ENCODE peak calls at places on chromosomes 16 and 17, in seven cellular contexts. B, R, M, N, T, G and W are unnamed samples.

GRCh38 chr17:66655861-66656260 is 179.1 kb upstream of the CACNG5 start:
- DNase-seq in B (peak; percentile 76), T (no peak), R (no peak), G (no peak), N (no peak), M (no peak), W (no peak)

GRCh38 chr16:3004781-3005284 is 7.9 kb upstream of the CLDN9 start:
- DNase-seq in R (no peak), M (no peak), T (peak; percentile 84), N (peak; percentile 82), B (no peak), G (no peak), W (peak; percentile 64)

GRCh38 chr16:57264950-57265371 is 19.5 kb downstream of the PLLP start:
- DNase-seq in B (peak; percentile 60), G (no peak), M (no peak), N (peak; percentile 80), T (peak; percentile 96), R (no peak), W (peak; percentile 86)

GRCh38 chr17:20156196-20157077 is 147.3 kb downstream of the SPECC1 start:
- DNase-seq in N (peak; percentile 47), T (peak; percentile 59), M (peak; percentile 20), B (peak; percentile 80), R (no peak), G (peak; percentile 50), W (peak; percentile 59)

GRCh38 chr16:21301168-21301894 is 23.2 kb upstream of the CRYM start:
- DNase-seq in G (peak; percentile 59), M (peak; percentile 65), B (peak; percentile 87), T (peak; percentile 82), N (peak; percentile 93), R (peak; percentile 58), W (peak; percentile 73)

GRCh38 chr16:68685685-68686478 is 40.8 kb downstream of the CDH3 start:
- DNase-seq in T (no peak), N (no peak), M (no peak), B (no peak), R (no peak), G (no peak), W (no peak)

GRCh38 chr16:19809121-19809635 is 75.5 kb downstream of the GPRC5B start:
- DNase-seq in N (no peak), G (no peak), T (peak; percentile 69), B (no peak), R (no peak), M (no peak), W (no peak)

GRCh38 chr17:49239963-49240362 is 9.4 kb upstream of the PHOSPHO1 start:
- DNase-seq in G (no peak), R (no peak), N (no peak), M (no peak), B (no peak), T (no peak), W (no peak)

GRCh38 chr16:30143347-30143702 is 20.3 kb upstream of the MAPK3 start:
- DNase-seq in N (no peak), T (no peak), M (no peak), R (no peak), G (no peak), B (no peak), W (no peak)

GRCh38 chr17:19237389-19238166 is 412 bp downstream of the EPN2 start:
- DNase-seq in G (peak; percentile 23), R (no peak), B (no peak), N (peak; percentile 47), M (peak; percentile 57), T (peak; percentile 36), W (peak; percentile 33)

GRCh38 chr16:69799601-69800000 is 37.5 kb downstream of the WWP2 start:
- DNase-seq in R (no peak), B (no peak), N (no peak), T (no peak), M (no peak), G (no peak), W (no peak)

DNA sequence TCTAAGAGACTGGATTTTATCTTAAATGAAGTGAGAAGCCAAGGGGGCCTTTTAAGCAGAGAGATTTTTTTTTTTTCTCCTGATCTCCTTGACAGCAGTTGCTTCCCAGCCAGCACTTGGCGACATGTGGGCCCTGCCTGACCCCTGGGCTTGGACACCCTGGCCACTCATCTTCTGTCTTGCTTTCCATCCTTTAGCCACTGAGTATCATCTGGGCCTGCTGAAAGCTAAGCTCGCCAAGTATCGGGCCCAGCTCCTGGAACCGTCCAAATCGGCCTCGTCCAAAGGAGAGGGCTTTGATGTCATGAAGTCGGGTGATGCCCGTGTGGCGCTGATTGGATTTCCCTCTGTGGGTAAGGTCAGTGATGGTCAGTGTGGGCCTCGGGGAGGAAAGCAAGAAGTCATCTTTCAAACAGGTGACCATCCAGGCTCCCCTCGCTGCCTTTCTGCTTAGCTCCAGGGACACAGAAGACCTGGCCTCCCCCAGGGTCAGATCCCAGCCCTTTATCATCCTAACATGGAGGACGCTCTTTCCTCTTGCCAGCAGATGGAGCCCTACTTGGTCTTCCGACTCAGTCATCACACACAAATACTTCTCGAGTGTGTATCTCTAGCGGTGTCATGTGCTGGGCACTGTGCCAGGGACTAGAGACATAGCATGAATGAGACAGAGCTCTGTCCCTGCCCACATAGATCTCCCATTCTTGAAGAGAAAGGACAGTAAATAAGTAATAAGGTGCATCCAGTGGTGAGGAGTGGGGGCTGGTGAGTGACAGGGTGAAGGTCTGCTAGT is 6.1 kb downstream of the DRG2 start:
- DNase-seq in B (no peak), N (no peak), T (peak; percentile 32), G (no peak), M (peak; percentile 45), R (no peak), W (no peak)
- TF ChIP-seq CTCF in B (peak; percentile 55), N (no peak), T (no peak), G (peak; percentile 17), M (no peak), R (no peak), W (no peak)

GRCh38 chr17:76556759-76557367 is 17.0 kb downstream of the PRCD start:
- DNase-seq in M (no peak), B (no peak), T (peak; percentile 37), G (peak; percentile 43), N (no peak), R (no peak), W (peak; percentile 51)

GRCh38 chr17:76560877-76561221 is 21.0 kb downstream of the PRCD start:
- DNase-seq in T (no peak), M (no peak), G (no peak), R (no peak), N (no peak), B (no peak), W (no peak)

GRCh38 chr17:76560036-76560876 is 20.4 kb downstream of the PRCD start:
- DNase-seq in N (no peak), M (no peak), R (no peak), G (no peak), T (no peak), B (no peak), W (no peak)

GRCh38 chr17:76558210-76559095 is 18.6 kb downstream of the PRCD start:
- DNase-seq in B (no peak), M (no peak), G (peak; percentile 40), R (no peak), N (peak; percentile 52), T (no peak), W (no peak)

DNA sequence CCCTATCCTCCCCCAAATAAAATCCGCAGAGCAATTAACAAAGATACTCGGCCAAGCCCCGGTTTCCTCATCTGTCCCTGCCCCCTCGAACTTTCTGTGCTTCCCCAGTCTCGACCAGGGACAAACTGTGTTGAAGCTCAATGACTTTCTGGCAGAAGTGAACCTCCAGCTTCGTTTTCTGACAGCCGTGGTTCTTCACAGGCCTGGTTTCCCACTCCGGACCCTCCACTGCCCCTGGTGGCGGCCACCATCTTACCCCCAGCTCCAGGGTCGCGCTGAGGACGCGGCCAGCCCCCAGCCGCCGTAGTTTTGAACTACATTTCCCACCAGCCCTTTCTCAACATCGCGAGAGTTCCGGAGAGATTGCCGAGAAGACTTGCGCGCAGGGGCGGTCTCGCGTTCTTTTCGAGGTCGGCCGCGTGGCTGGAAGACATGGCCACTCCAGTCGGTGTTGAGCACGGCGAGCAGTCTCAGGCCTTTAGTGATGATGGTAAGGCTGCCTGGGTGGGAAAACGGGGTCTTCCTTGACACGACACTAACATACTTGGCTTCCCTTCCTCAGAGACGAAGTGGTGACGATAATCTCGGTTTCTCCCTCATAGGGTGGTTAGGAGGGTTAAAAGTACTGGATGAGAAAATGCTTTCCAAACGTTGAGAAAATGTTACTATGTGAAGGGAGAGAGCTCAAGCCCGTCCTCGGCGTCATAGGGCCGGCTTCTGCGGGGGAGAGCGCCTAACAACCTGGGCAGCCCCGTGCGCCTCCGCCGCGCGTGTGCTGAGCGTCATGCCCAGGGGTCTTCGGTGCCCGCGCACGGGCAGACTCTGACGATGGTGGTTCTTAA is 17.7 kb downstream of the PRCD start:
- DNase-seq in N (peak; percentile 96), M (peak; percentile 94), T (peak; percentile 96), G (peak; percentile 97), B (peak; percentile 96), R (peak; percentile 96), W (peak; percentile 96)
- H3K27ac ChIP-seq in N (peak overlapping the region; percentile 81), M (peak overlapping the region; percentile 88), T (peak overlapping the region; percentile 88), G (peak overlapping the region; percentile 78), B (peak overlapping the region; percentile 82), R (peak overlapping the region; percentile 77), W (peak overlapping the region; percentile 84)

DNA sequence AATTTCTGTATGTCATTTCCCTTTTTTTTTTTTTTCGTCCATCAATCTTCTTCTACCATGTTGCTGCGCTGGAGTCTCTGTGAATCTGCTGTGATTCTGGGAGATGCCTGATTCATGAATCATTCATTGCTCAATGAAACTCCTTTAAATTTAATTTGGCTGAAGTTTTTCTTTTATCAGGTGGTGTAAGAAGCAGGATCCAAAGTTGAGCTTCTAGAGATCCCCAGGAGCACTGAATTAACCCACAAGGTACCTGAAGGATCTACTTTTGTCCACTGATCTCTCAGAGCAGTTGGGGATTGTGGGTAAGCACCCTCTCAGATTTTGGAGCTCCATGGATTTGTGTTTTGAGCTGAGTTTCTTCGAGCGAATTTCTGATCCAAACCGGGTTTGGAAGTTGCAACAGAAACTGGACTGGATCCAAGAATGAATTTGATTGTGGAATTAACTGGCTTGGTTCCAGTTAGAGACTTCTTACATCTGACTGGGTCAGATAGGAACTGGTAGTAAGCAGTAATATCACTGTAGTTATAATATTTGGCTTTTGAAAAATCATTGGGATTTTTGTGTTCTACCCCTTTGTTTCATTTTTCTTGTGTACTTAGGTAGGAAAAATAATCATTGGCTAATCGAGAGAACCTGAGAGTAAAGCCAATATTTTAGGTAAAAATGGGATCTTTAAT is 447.8 kb upstream of the TOM1L1 start:
- DNase-seq in M (no peak), T (no peak), G (no peak), R (no peak), B (no peak), N (no peak), W (no peak)
- H3K9me3 ChIP-seq in M (no peaks in the 10 kb centered on the region), T (no peaks in the 10 kb centered on the region), G (no peaks in the 10 kb centered on the region), R (peaks cover 3% of the 10 kb centered on the region), B (peaks cover 10% of the 10 kb centered on the region), N (no peaks in the 10 kb centered on the region), W (no peaks in the 10 kb centered on the region)

DNA sequence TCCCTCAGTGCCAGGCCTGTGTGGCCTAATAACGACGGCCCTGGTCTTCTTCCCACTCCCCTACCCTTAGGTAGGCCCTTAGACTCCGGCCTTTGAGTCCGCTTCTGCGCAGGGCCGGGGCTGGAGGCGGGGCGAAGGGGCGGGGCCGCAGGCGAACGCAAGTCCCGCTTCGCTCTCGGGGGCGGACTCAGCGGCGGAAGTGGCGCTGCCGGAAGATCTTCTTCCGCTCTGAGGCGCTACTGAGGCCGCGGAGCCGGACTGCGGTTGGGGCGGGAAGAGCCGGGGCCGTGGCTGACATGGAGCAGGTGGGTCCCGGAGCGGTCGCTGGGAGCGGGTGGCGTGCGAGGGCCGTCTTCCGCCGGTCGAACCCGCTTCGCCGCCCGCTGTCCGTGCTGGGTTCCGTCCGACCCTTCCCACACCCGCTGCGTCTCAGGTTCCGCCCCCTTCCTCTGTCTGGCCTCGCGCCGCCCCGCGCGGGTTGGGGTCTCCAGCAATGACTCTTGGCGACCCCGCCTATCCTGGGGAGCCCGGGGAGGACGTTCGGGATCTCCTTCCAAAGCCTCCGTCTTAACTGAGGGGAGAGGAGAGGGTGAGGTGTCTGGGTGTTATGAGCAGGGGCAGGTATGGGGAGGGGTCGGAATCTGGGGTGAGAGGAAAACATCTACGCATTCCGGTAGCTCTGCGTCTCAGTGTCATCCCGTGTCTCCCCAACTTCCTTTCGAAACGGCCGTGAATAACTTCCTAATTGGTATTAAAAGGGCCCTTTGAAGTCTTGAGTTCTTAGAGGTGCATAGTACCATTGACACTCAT is at the start of gene STARD3:
- DNase-seq in T (peak; percentile 93), R (peak; percentile 82), G (peak; percentile 95), B (peak; percentile 86), M (peak; percentile 94), N (peak; percentile 96), W (peak; percentile 91)
- TF ChIP-seq CTCF in T (no peak), R (no peak), G (no peak), B (peak; percentile 18), M (peak; percentile 15), N (no peak), W (no peak)